ENCODE peak calls at places on chromosome 3, in eight cellular contexts. One of them, this sample, is unnamed.
A peak's percentile ranks its signal among the peaks of the same experiment; 100 is the strongest.

GRCh38 chr3:38985581-38985980 is 66.2 kb downstream of the SCN11A start:
- DNase-seq in memory B cell: no peak
- DNase-seq in heart right ventricle: no peak
- DNase-seq in RCC 7860: no peak
- DNase-seq in activated CD8-positive, alpha-beta memory T cell treated with anti-CD3 and anti-CD28 coated beads for 24 hours: no peak
- DNase-seq in spleen: no peak
- DNase-seq in activated naive CD4-positive, alpha-beta T cell treated with anti-CD3 and anti-CD28 coated beads for 36 hours: no peak
- DNase-seq in CD8-positive, alpha-beta memory T cell: no peak
- DNase-seq in this sample: no peak

GRCh38 chr3:141441381-141442365 is 45.2 kb upstream of the RASA2 start:
- DNase-seq in memory B cell: peak; percentile 76
- DNase-seq in heart right ventricle: peak; percentile 62
- DNase-seq in RCC 7860: peak; percentile 35
- DNase-seq in activated CD8-positive, alpha-beta memory T cell treated with anti-CD3 and anti-CD28 coated beads for 24 hours: peak; percentile 88
- DNase-seq in spleen: peak; percentile 89
- DNase-seq in activated naive CD4-positive, alpha-beta T cell treated with anti-CD3 and anti-CD28 coated beads for 36 hours: peak; percentile 91
- DNase-seq in CD8-positive, alpha-beta memory T cell: peak; percentile 70
- DNase-seq in this sample: peak; percentile 35

GRCh38 chr3:146682176-146682575 is 77.0 kb upstream of the PLSCR5 start:
- DNase-seq in memory B cell: no peak
- DNase-seq in heart right ventricle: no peak
- DNase-seq in RCC 7860: no peak
- DNase-seq in activated CD8-positive, alpha-beta memory T cell treated with anti-CD3 and anti-CD28 coated beads for 24 hours: no peak
- DNase-seq in spleen: no peak
- DNase-seq in activated naive CD4-positive, alpha-beta T cell treated with anti-CD3 and anti-CD28 coated beads for 36 hours: no peak
- DNase-seq in CD8-positive, alpha-beta memory T cell: no peak
- DNase-seq in this sample: no peak

GRCh38 chr3:81778678-81779182 is 17.3 kb upstream of the GBE1 start:
- DNase-seq in memory B cell: no peak
- DNase-seq in heart right ventricle: no peak
- DNase-seq in RCC 7860: no peak
- DNase-seq in activated CD8-positive, alpha-beta memory T cell treated with anti-CD3 and anti-CD28 coated beads for 24 hours: no peak
- DNase-seq in spleen: no peak
- DNase-seq in activated naive CD4-positive, alpha-beta T cell treated with anti-CD3 and anti-CD28 coated beads for 36 hours: no peak
- DNase-seq in CD8-positive, alpha-beta memory T cell: no peak
- DNase-seq in this sample: no peak

GRCh38 chr3:146589899-146590508 is 15.1 kb downstream of the PLSCR5 start:
- DNase-seq in memory B cell: no peak
- DNase-seq in heart right ventricle: no peak
- DNase-seq in RCC 7860: peak; percentile 17
- DNase-seq in activated CD8-positive, alpha-beta memory T cell treated with anti-CD3 and anti-CD28 coated beads for 24 hours: no peak
- DNase-seq in spleen: no peak
- DNase-seq in activated naive CD4-positive, alpha-beta T cell treated with anti-CD3 and anti-CD28 coated beads for 36 hours: peak; percentile 49
- DNase-seq in CD8-positive, alpha-beta memory T cell: no peak
- DNase-seq in this sample: no peak

GRCh38 chr3:32706348-32707025 is 21.5 kb downstream of the CNOT10 start:
- DNase-seq in memory B cell: no peak
- DNase-seq in heart right ventricle: no peak
- DNase-seq in RCC 7860: no peak
- DNase-seq in activated CD8-positive, alpha-beta memory T cell treated with anti-CD3 and anti-CD28 coated beads for 24 hours: no peak
- DNase-seq in spleen: no peak
- DNase-seq in activated naive CD4-positive, alpha-beta T cell treated with anti-CD3 and anti-CD28 coated beads for 36 hours: peak; percentile 21
- DNase-seq in CD8-positive, alpha-beta memory T cell: no peak
- DNase-seq in this sample: no peak

GRCh38 chr3:116863270-116863770 is 153.7 kb downstream of the TUSC7 start:
- DNase-seq in memory B cell: no peak
- DNase-seq in heart right ventricle: no peak
- DNase-seq in RCC 7860: no peak
- DNase-seq in activated CD8-positive, alpha-beta memory T cell treated with anti-CD3 and anti-CD28 coated beads for 24 hours: no peak
- DNase-seq in spleen: no peak
- DNase-seq in activated naive CD4-positive, alpha-beta T cell treated with anti-CD3 and anti-CD28 coated beads for 36 hours: no peak
- DNase-seq in CD8-positive, alpha-beta memory T cell: no peak
- DNase-seq in this sample: no peak

GRCh38 chr3:69406156-69406555 is 20.3 kb upstream of the FRMD4B start:
- DNase-seq in memory B cell: no peak
- DNase-seq in heart right ventricle: no peak
- DNase-seq in RCC 7860: no peak
- DNase-seq in activated CD8-positive, alpha-beta memory T cell treated with anti-CD3 and anti-CD28 coated beads for 24 hours: no peak
- DNase-seq in spleen: no peak
- DNase-seq in activated naive CD4-positive, alpha-beta T cell treated with anti-CD3 and anti-CD28 coated beads for 36 hours: no peak
- DNase-seq in CD8-positive, alpha-beta memory T cell: no peak
- DNase-seq in this sample: no peak

GRCh38 chr3:126895178-126896066 is 87.5 kb upstream of the PLXNA1 start:
- DNase-seq in memory B cell: no peak
- DNase-seq in heart right ventricle: no peak
- DNase-seq in RCC 7860: no peak
- DNase-seq in activated CD8-positive, alpha-beta memory T cell treated with anti-CD3 and anti-CD28 coated beads for 24 hours: no peak
- DNase-seq in spleen: no peak
- DNase-seq in activated naive CD4-positive, alpha-beta T cell treated with anti-CD3 and anti-CD28 coated beads for 36 hours: no peak
- DNase-seq in CD8-positive, alpha-beta memory T cell: no peak
- DNase-seq in this sample: no peak

GRCh38 chr3:128714887-128715496 is 11.0 kb upstream of the RAB7A start:
- DNase-seq in memory B cell: no peak
- DNase-seq in heart right ventricle: no peak
- DNase-seq in RCC 7860: no peak
- DNase-seq in activated CD8-positive, alpha-beta memory T cell treated with anti-CD3 and anti-CD28 coated beads for 24 hours: peak; percentile 65
- DNase-seq in spleen: no peak
- DNase-seq in activated naive CD4-positive, alpha-beta T cell treated with anti-CD3 and anti-CD28 coated beads for 36 hours: peak; percentile 68
- DNase-seq in CD8-positive, alpha-beta memory T cell: peak; percentile 38
- DNase-seq in this sample: no peak

GRCh38 chr3:59052803-59053411 is 3.1 kb upstream of the CFAP20DC start:
- DNase-seq in memory B cell: no peak
- DNase-seq in heart right ventricle: no peak
- DNase-seq in RCC 7860: no peak
- DNase-seq in activated CD8-positive, alpha-beta memory T cell treated with anti-CD3 and anti-CD28 coated beads for 24 hours: no peak
- DNase-seq in spleen: no peak
- DNase-seq in activated naive CD4-positive, alpha-beta T cell treated with anti-CD3 and anti-CD28 coated beads for 36 hours: peak; percentile 28
- DNase-seq in CD8-positive, alpha-beta memory T cell: no peak
- DNase-seq in this sample: no peak

GRCh38 chr3:139358857-139359562 is 15.2 kb downstream of the MRPS22 start:
- DNase-seq in memory B cell: no peak
- DNase-seq in heart right ventricle: no peak
- DNase-seq in RCC 7860: no peak
- DNase-seq in activated CD8-positive, alpha-beta memory T cell treated with anti-CD3 and anti-CD28 coated beads for 24 hours: no peak
- DNase-seq in spleen: no peak
- DNase-seq in activated naive CD4-positive, alpha-beta T cell treated with anti-CD3 and anti-CD28 coated beads for 36 hours: no peak
- DNase-seq in CD8-positive, alpha-beta memory T cell: no peak
- DNase-seq in this sample: no peak

GRCh38 chr3:150329408-150329807 is 78.7 kb upstream of the TSC22D2 start:
- DNase-seq in memory B cell: no peak
- DNase-seq in heart right ventricle: no peak
- DNase-seq in RCC 7860: no peak
- DNase-seq in activated CD8-positive, alpha-beta memory T cell treated with anti-CD3 and anti-CD28 coated beads for 24 hours: no peak
- DNase-seq in spleen: no peak
- DNase-seq in activated naive CD4-positive, alpha-beta T cell treated with anti-CD3 and anti-CD28 coated beads for 36 hours: peak; percentile 14
- DNase-seq in CD8-positive, alpha-beta memory T cell: no peak
- DNase-seq in this sample: no peak

GRCh38 chr3:170760174-170760526 is 109.8 kb downstream of the RPL22L1 start:
- DNase-seq in memory B cell: no peak
- DNase-seq in heart right ventricle: no peak
- DNase-seq in RCC 7860: peak; percentile 31
- DNase-seq in activated CD8-positive, alpha-beta memory T cell treated with anti-CD3 and anti-CD28 coated beads for 24 hours: no peak
- DNase-seq in spleen: no peak
- DNase-seq in activated naive CD4-positive, alpha-beta T cell treated with anti-CD3 and anti-CD28 coated beads for 36 hours: no peak
- DNase-seq in CD8-positive, alpha-beta memory T cell: no peak
- DNase-seq in this sample: no peak

GRCh38 chr3:171379281-171379680 is 80.9 kb downstream of the TNIK start:
- DNase-seq in memory B cell: no peak
- DNase-seq in heart right ventricle: no peak
- DNase-seq in RCC 7860: peak; percentile 51
- DNase-seq in activated CD8-positive, alpha-beta memory T cell treated with anti-CD3 and anti-CD28 coated beads for 24 hours: no peak
- DNase-seq in spleen: no peak
- DNase-seq in activated naive CD4-positive, alpha-beta T cell treated with anti-CD3 and anti-CD28 coated beads for 36 hours: no peak
- DNase-seq in CD8-positive, alpha-beta memory T cell: no peak
- DNase-seq in this sample: no peak

GRCh38 chr3:195526492-195526891 is 16.6 kb downstream of the PPP1R2 start:
- DNase-seq in memory B cell: no peak
- DNase-seq in heart right ventricle: no peak
- DNase-seq in RCC 7860: no peak
- DNase-seq in activated CD8-positive, alpha-beta memory T cell treated with anti-CD3 and anti-CD28 coated beads for 24 hours: no peak
- DNase-seq in spleen: no peak
- DNase-seq in activated naive CD4-positive, alpha-beta T cell treated with anti-CD3 and anti-CD28 coated beads for 36 hours: no peak
- DNase-seq in CD8-positive, alpha-beta memory T cell: no peak
- DNase-seq in this sample: no peak

This sample was measured in progenitor cell of endocrine pancreas.